ENCODE peak calls at places on chromosome 19, in seven cellular contexts. X is SW 1271, R is natural killer cell, O is heart left ventricle, Q is HTR-8/SVneo, G is EH, E is RPMI7951. F is an unnamed sample.

GRCh38 chr19:2561895-2562294 is 86.0 kb downstream of the GADD45B start:
- DNase-seq in X (no peak), R (peak), O (no peak), Q (no peak), G (no peak), E (no peak), F (peak)

GRCh38 chr19:44551850-44552249 is 22.4 kb upstream of the CEACAM20 start:
- DNase-seq in X (no peak), R (no peak), O (no peak), Q (no peak), G (no peak), E (no peak), F (no peak)

GRCh38 chr19:35983177-35983576 is 11.8 kb upstream of the SDHAF1 start:
- DNase-seq in X (no peak), R (no peak), O (no peak), Q (no peak), G (no peak), E (no peak), F (no peak)

GRCh38 chr19:24074720-24075119 is 12.3 kb upstream of the ZNF254 start:
- DNase-seq in X (no peak), R (no peak), O (no peak), Q (no peak), G (peak), E (peak), F (no peak)

GRCh38 chr19:2038284-2039081 is 12.6 kb downstream of the MKNK2 start:
- DNase-seq in X (no peak), R (no peak), O (no peak), Q (no peak), G (no peak), E (no peak), F (no peak)

GRCh38 chr19:38401148-38401547 is 1.7 kb upstream of the FAM98C start:
- DNase-seq in X (no peak), R (no peak), O (no peak), Q (no peak), G (peak), E (peak), F (no peak)

GRCh38 chr19:48637948-48638830 is 1.0 kb upstream of the DBP start:
- DNase-seq in X (peak), R (peak), O (peak), Q (peak), G (peak), E (peak), F (no peak)

GRCh38 chr19:30073152-30074000 is 131.3 kb downstream of the URI1 start:
- DNase-seq in X (no peak), R (no peak), O (no peak), Q (no peak), G (no peak), E (no peak), F (no peak)

GRCh38 chr19:41437944-41438574 is 1.7 kb downstream of the DMAC2 start:
- DNase-seq in X (no peak), R (no peak), O (no peak), Q (no peak), G (no peak), E (no peak), F (no peak)

GRCh38 chr19:30228726-30229523 is 143.3 kb upstream of the ZNF536 start:
- DNase-seq in X (no peak), R (no peak), O (no peak), Q (no peak), G (no peak), E (no peak), F (no peak)

GRCh38 chr19:4199699-4200293 is 17.3 kb downstream of the ANKRD24 start:
- DNase-seq in X (no peak), R (no peak), O (no peak), Q (no peak), G (no peak), E (no peak), F (no peak)

GRCh38 chr19:44512326-44513298 is 12.3 kb upstream of the ZNF180 start:
- DNase-seq in X (no peak), R (no peak), O (no peak), Q (peak), G (peak), E (peak), F (no peak)

GRCh38 chr19:47601180-47601904 is 7.6 kb upstream of the BICRA start:
- DNase-seq in X (no peak), R (no peak), O (no peak), Q (no peak), G (no peak), E (no peak), F (no peak)

GRCh38 chr19:47124937-47125668 is 5.5 kb upstream of the SAE1 start:
- DNase-seq in X (no peak), R (no peak), O (no peak), Q (peak), G (peak), E (peak), F (no peak)

GRCh38 chr19:30896551-30896950 is 452.7 kb downstream of the TSHZ3 start:
- DNase-seq in X (no peak), R (no peak), O (peak), Q (no peak), G (no peak), E (no peak), F (no peak)

GRCh38 chr19:1015782-1016646 is 4.9 kb downstream of the TMEM259 start:
- DNase-seq in X (no peak), R (no peak), O (no peak), Q (no peak), G (no peak), E (no peak), F (no peak)

GRCh38 chr19:30379841-30380610 is 7.8 kb downstream of the ZNF536 start:
- DNase-seq in X (no peak), R (no peak), O (no peak), Q (no peak), G (no peak), E (no peak), F (no peak)

GRCh38 chr19:16591803-16592556 is 19.8 kb upstream of the SLC35E1 start:
- DNase-seq in X (no peak), R (no peak), O (no peak), Q (no peak), G (no peak), E (peak), F (no peak)

GRCh38 chr19:33281296-33281926 is 20.9 kb downstream of the CEBPA start:
- DNase-seq in X (no peak), R (no peak), O (no peak), Q (no peak), G (no peak), E (no peak), F (no peak)

GRCh38 chr19:8038815-8039214 is 13.7 kb upstream of the CCL25 start:
- DNase-seq in X (no peak), R (no peak), O (no peak), Q (no peak), G (no peak), E (no peak), F (no peak)

GRCh38 chr19:28305513-28305912 is 907.4 kb downstream of the UQCRFS1 start:
- DNase-seq in X (no peak), R (no peak), O (no peak), Q (no peak), G (no peak), E (no peak), F (no peak)

GRCh38 chr19:33294058-33294798 is 8.1 kb downstream of the CEBPA start:
- DNase-seq in X (no peak), R (no peak), O (no peak), Q (no peak), G (no peak), E (no peak), F (no peak)

GRCh38 chr19:41341669-41342490 is 11.8 kb downstream of the TGFB1 start:
- DNase-seq in X (no peak), R (no peak), O (no peak), Q (no peak), G (no peak), E (no peak), F (no peak)

GRCh38 chr19:45471866-45472556 is 4.2 kb downstream of the FOSB start:
- DNase-seq in X (no peak), R (peak), O (no peak), Q (no peak), G (no peak), E (no peak), F (no peak)

GRCh38 chr19:13974073-13974472 is 21.8 kb downstream of the DCAF15 start:
- DNase-seq in X (no peak), R (no peak), O (no peak), Q (no peak), G (peak), E (no peak), F (no peak)

GRCh38 chr19:11482384-11483050 is 1.7 kb upstream of the ELAVL3 start:
- DNase-seq in X (peak), R (peak), O (peak), Q (peak), G (peak), E (peak), F (peak)

GRCh38 chr19:6667114-6667627 is 2.8 kb downstream of the TNFSF14 start:
- DNase-seq in X (no peak), R (no peak), O (no peak), Q (no peak), G (no peak), E (no peak), F (no peak)

GRCh38 chr19:17829855-17830566 is 8.7 kb upstream of the INSL3 start:
- DNase-seq in X (no peak), R (no peak), O (no peak), Q (no peak), G (peak), E (peak), F (no peak)

GRCh38 chr19:45781282-45782161 is 768 bp downstream of the DMPK start:
- DNase-seq in X (no peak), R (no peak), O (no peak), Q (peak), G (peak), E (peak), F (no peak)

GRCh38 chr19:43634877-43635560 is 4.6 kb downstream of the CADM4 start:
- DNase-seq in X (no peak), R (no peak), O (no peak), Q (no peak), G (no peak), E (no peak), F (no peak)

GRCh38 chr19:56309511-56310185 is 5.0 kb downstream of the ZSCAN5A start:
- DNase-seq in X (no peak), R (peak), O (peak), Q (peak), G (peak), E (peak), F (peak)

GRCh38 chr19:56765107-56765506 is 75.4 kb downstream of the PEG3 start:
- DNase-seq in X (peak), R (no peak), O (peak), Q (no peak), G (no peak), E (peak), F (no peak)

GRCh38 chr19:10885241-10886169 is 14.2 kb downstream of the CARM1 start:
- DNase-seq in X (no peak), R (no peak), O (no peak), Q (no peak), G (peak), E (no peak), F (no peak)

GRCh38 chr19:55353803-55354697 is 469 bp downstream of the COX6B2 start:
- DNase-seq in X (no peak), R (peak), O (no peak), Q (peak), G (peak), E (peak), F (peak)

GRCh38 chr19:12689012-12689411 is 1.2 kb downstream of the GNG14 start:
- DNase-seq in X (no peak), R (no peak), O (no peak), Q (no peak), G (no peak), E (no peak), F (no peak)

GRCh38 chr19:11130824-11131455 is 24.6 kb downstream of the SPC24 start:
- DNase-seq in X (no peak), R (peak), O (peak), Q (peak), G (peak), E (peak), F (peak)

F was measured in activated CD4-positive, alpha-beta T cell treated with anti-CD3 and anti-CD28 coated beads, Interleukin-2, amount 50 U/mL, for 24 hours.